ENCODE peak calls at places on chromosomes 11 and 22, in five cellular contexts. O, R, A, N and H are unnamed samples.

GRCh38 chr11:12066799-12067508 is 43.4 kb upstream of the MICAL2 start:
- DNase-seq in O (peak; percentile 98), R (no peak), A (no peak), N (no peak), H (no peak)

GRCh38 chr22:30235687-30236170 is 10.8 kb downstream of the LIF start:
- DNase-seq in O (peak; percentile 88), R (no peak), A (no peak), N (no peak), H (no peak)

GRCh38 chr11:90250970-90251369 is 28.1 kb upstream of the CHORDC1 start:
- DNase-seq in O (no peak), R (no peak), A (no peak), N (no peak), H (no peak)

GRCh38 chr11:109027851-109028250 is 363.0 kb downstream of the DDX10 start:
- DNase-seq in O (no peak), R (no peak), A (no peak), N (no peak), H (no peak)

GRCh38 chr11:56911312-56911711 is 77.4 kb upstream of the OR5AK2 start:
- DNase-seq in O (no peak), R (no peak), A (no peak), N (no peak), H (no peak)

GRCh38 chr11:116601734-116602636 is 170.8 kb downstream of the BUD13 start:
- DNase-seq in O (peak; percentile 76), R (no peak), A (no peak), N (no peak), H (no peak)

GRCh38 chr22:29603358-29604191 is at the start of gene NF2:
- DNase-seq in O (peak; percentile 100), R (peak; percentile 98), A (peak; percentile 99), N (peak; percentile 98), H (peak; percentile 97)

GRCh38 chr11:118922745-118923627 is 2.7 kb downstream of the BCL9L start:
- DNase-seq in O (no peak), R (no peak), A (peak; percentile 15), N (no peak), H (no peak)

GRCh38 chr11:1053121-1053901 is 16.8 kb upstream of the MUC6 start:
- DNase-seq in O (no peak), R (no peak), A (peak; percentile 55), N (no peak), H (no peak)

GRCh38 chr22:46587067-46587471 is 33.1 kb upstream of the GRAMD4 start:
- DNase-seq in O (no peak), R (no peak), A (no peak), N (no peak), H (no peak)

GRCh38 chr11:117983163-117983475 is 3.1 kb upstream of the IL10RA start:
- DNase-seq in O (no peak), R (no peak), A (no peak), N (no peak), H (no peak)

GRCh38 chr11:64876835-64877341 is 1.5 kb downstream of the EHD1 start:
- DNase-seq in O (peak; percentile 37), R (no peak), A (no peak), N (no peak), H (no peak)

GRCh38 chr11:111347723-111348115 is 31.4 kb downstream of the POU2AF1 start:
- DNase-seq in O (no peak), R (no peak), A (no peak), N (no peak), H (no peak)

GRCh38 chr11:120219935-120220746 is 9.3 kb downstream of the OAF start:
- DNase-seq in O (no peak), R (peak; percentile 4), A (no peak), N (no peak), H (no peak)

GRCh38 chr11:103532133-103532788 is 423.0 kb downstream of the DYNC2H1 start:
- DNase-seq in O (peak; percentile 56), R (no peak), A (no peak), N (no peak), H (no peak)

GRCh38 chr11:35216962-35217667 is 78.1 kb downstream of the CD44 start:
- DNase-seq in O (no peak), R (no peak), A (no peak), N (peak; percentile 4), H (no peak)

GRCh38 chr22:38271101-38271500 is 1.7 kb downstream of the TMEM184B start:
- DNase-seq in O (no peak), R (no peak), A (no peak), N (no peak), H (no peak)

GRCh38 chr11:101096036-101096704 is 33.4 kb downstream of the PGR start:
- DNase-seq in O (no peak), R (peak; percentile 54), A (no peak), N (no peak), H (no peak)

GRCh38 chr11:64247729-64248531 is 1.2 kb upstream of the PPP1R14B start:
- DNase-seq in O (no peak), R (no peak), A (no peak), N (no peak), H (no peak)

GRCh38 chr11:92423635-92424034 is 199.0 kb downstream of the FAT3 start:
- DNase-seq in O (no peak), R (no peak), A (no peak), N (no peak), H (no peak)

GRCh38 chr11:123187221-123187620 is 7.8 kb downstream of the CLMP start:
- DNase-seq in O (no peak), R (no peak), A (no peak), N (no peak), H (no peak)

GRCh38 chr11:128195057-128195751 is 392.2 kb downstream of the ETS1 start:
- DNase-seq in O (no peak), R (no peak), A (no peak), N (peak; percentile 38), H (no peak)

GRCh38 chr22:22110548-22111266 is 128.1 kb upstream of the TOP3B start:
- DNase-seq in O (peak; percentile 71), R (no peak), A (peak; percentile 76), N (no peak), H (no peak)

DNA sequence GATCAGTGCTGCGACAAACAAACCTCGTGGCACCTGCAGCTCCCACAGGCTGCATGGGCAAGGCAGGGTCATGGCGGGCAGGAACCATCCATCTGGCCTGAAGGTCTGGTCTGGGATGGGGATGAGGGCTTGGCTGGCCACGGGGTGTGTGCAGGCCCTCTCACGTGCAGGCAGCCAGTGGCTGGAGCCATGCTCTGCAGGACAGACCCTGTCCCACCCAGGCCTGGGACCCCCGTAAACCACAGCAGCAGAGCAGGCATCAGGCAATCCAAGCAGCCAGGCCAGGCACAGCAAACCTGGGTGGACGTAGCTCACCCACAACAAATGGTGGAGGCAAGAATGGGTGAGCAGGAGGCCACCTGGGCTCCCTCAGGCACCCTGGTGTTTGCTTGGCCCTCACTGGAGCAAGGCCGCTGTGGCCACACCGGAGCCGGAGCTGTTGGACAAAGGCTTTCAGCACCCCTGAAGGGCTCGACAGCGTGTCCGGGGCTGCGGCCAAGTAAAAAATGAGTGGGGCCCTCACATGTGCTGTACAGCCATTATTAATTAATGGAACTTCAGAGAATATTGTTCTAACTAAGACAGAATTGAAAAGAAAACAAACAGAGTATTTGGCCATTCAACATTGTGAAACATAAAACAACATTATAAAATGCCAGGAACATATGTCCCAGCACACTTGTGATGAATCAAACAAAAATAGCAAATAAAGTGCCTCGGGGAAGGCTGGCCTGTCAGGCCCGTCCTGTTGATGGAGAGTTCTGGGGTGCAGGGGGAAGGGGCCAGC is 24.0 kb upstream of the GNB1L start:
- DNase-seq in O (no peak), R (no peak), A (peak; percentile 34), N (no peak), H (peak; percentile 11)
- H3K27ac ChIP-seq in O (no peak overlapping the region), R (no peak overlapping the region), A (no peak overlapping the region), N (no peak overlapping the region), H (no peak overlapping the region)

DNA sequence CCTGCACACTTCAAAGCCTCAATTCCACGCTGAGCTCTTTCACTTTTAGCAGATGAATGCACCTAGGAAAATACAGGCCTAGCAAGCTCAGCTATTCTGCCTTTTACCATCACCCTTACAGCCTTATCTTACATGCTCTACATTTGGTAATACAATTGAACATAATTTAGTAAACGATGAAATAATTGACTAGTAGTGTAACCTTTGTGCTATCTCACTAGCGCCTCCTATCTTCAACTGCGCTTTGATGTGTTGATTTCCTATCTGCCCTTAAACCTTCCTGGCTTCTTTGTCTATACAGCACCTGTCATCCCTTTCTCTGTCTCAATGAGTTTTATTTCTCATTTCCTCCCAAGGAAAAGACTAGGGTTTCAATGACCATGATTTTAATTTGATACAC is 149.7 kb downstream of the LRRC4C start:
- DNase-seq in O (peak; percentile 55), R (no peak), A (no peak), N (no peak), H (no peak)
- H3K4me3 ChIP-seq in O (no peak overlapping the region), R (no peak overlapping the region), A (no peak overlapping the region), N (no peak overlapping the region), H (no peak overlapping the region)

GRCh38 chr11:131580466-131580865 is 210.1 kb downstream of the NTM start:
- DNase-seq in O (no peak), R (no peak), A (no peak), N (no peak), H (no peak)
- H3K27me3 ChIP-seq in O (no peaks in the 10 kb centered on the region), R (peaks cover 85% of the 10 kb centered on the region), A (no peaks in the 10 kb centered on the region), N (no peaks in the 10 kb centered on the region), H (no peaks in the 10 kb centered on the region)

GRCh38 chr22:49936973-49937757 is 18.7 kb downstream of the CRELD2 start:
- DNase-seq in O (no peak), R (peak; percentile 60), A (no peak), N (no peak), H (no peak)

GRCh38 chr22:49938565-49939136 is 20.2 kb downstream of the CRELD2 start:
- DNase-seq in O (no peak), R (no peak), A (no peak), N (no peak), H (no peak)

GRCh38 chr22:49935561-49935960 is 17.1 kb downstream of the CRELD2 start:
- DNase-seq in O (no peak), R (no peak), A (peak; percentile 80), N (no peak), H (no peak)

GRCh38 chr22:49936018-49936972 is 17.9 kb downstream of the CRELD2 start:
- DNase-seq in O (peak; percentile 54), R (peak; percentile 93), A (peak; percentile 84), N (peak; percentile 86), H (peak; percentile 82)

GRCh38 chr22:49937758-49938564 is 19.5 kb downstream of the CRELD2 start:
- DNase-seq in O (no peak), R (no peak), A (no peak), N (no peak), H (no peak)
- H3K27ac ChIP-seq in O (no peak overlapping the region), R (peak overlapping the region; percentile 97), A (no peak overlapping the region), N (peak overlapping the region; percentile 92), H (peak overlapping the region; percentile 91)

DNA sequence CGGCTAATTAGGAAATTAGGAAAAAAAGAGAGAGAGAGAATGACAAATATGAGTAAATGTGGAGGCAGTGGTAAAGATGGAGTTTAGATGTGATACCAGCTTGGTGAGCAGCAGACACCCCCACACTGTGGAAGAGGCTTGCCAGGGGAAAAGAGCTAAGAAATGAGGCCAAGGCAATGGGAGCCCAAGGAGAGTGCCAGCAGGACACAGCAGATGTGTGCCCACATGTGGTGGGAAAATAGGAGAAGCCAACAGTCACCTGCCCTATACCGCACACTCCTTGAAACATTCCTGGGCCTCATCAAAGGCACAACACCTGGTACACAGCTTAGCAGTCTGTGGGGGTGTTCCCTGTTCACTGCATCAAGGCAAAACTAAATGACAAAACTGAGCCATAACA is 104.9 kb downstream of the FAM76B start:
- DNase-seq in O (no peak), R (no peak), A (no peak), N (no peak), H (no peak)
- H3K4me3 ChIP-seq in O (no peak overlapping the region), R (no peak overlapping the region), A (no peak overlapping the region), N (no peak overlapping the region), H (no peak overlapping the region)

GRCh38 chr11:130433357-130433756 is 4.9 kb upstream of the ADAMTS8 start:
- DNase-seq in O (no peak), R (no peak), A (no peak), N (no peak), H (no peak)
- H3K27me3 ChIP-seq in O (peaks cover 9% of the 10 kb centered on the region), R (peaks cover 26% of the 10 kb centered on the region), A (peaks cover 22% of the 10 kb centered on the region), N (peaks cover 16% of the 10 kb centered on the region), H (peaks cover 20% of the 10 kb centered on the region)